ENCODE peak calls at places on chromosomes 13 and 19, in five cellular contexts. K, E, W, I and F are unnamed samples. For H3K9me2 and H3K4me1, the result is how much of the 10 kb centered on the place peaks cover.

GRCh38 chr13:24165746-24166145 is 5.2 kb downstream of the SPATA13 start:
- DNase-seq in K (peak), E (no peak), W (no peak), I (no peak), F (no peak)

GRCh38 chr13:70905035-70905434 is 796.8 kb upstream of the KLHL1 start:
- DNase-seq in K (no peak), E (no peak), W (no peak), I (no peak), F (no peak)

GRCh38 chr19:56866563-56866962 is 26.0 kb upstream of the PEG3 start:
- DNase-seq in K (no peak), E (no peak), W (no peak), I (no peak), F (no peak)

GRCh38 chr19:39506944-39507714 is 7.8 kb upstream of the SELENOV start:
- DNase-seq in K (peak), E (peak), W (no peak), I (peak), F (no peak)

GRCh38 chr13:74243637-74244526 is 109.7 kb upstream of the KLF12 start:
- DNase-seq in K (peak), E (no peak), W (no peak), I (no peak), F (no peak)

GRCh38 chr19:47102561-47103135 is 10.9 kb downstream of the ZC3H4 start:
- DNase-seq in K (peak), E (no peak), W (no peak), I (no peak), F (no peak)

GRCh38 chr19:12098040-12098439 is 33.5 kb downstream of the ZNF844 start:
- DNase-seq in K (no peak), E (no peak), W (no peak), I (no peak), F (no peak)

GRCh38 chr13:69553976-69554375 is 553.6 kb upstream of the ATXN8OS start:
- DNase-seq in K (no peak), E (no peak), W (no peak), I (no peak), F (no peak)

GRCh38 chr13:27921421-27921960 is 1.7 kb downstream of the PDX1 start:
- DNase-seq in K (no peak), E (no peak), W (no peak), I (no peak), F (no peak)

GRCh38 chr19:15142313-15142712 is 35.1 kb downstream of the SYDE1 start:
- DNase-seq in K (no peak), E (no peak), W (no peak), I (no peak), F (no peak)

GRCh38 chr13:84812789-84813188 is 930.5 kb upstream of the SLITRK1 start:
- DNase-seq in K (no peak), E (no peak), W (no peak), I (no peak), F (no peak)

GRCh38 chr13:91701975-91702374 is 303.6 kb downstream of the GPC5 start:
- DNase-seq in K (no peak), E (no peak), W (no peak), I (no peak), F (no peak)

GRCh38 chr13:76473552-76474134 is 412.6 kb downstream of the KCTD12 start:
- DNase-seq in K (peak), E (peak), W (peak), I (peak), F (peak)

GRCh38 chr13:108915634-108916497 is 286.5 kb downstream of the MYO16 start:
- DNase-seq in K (peak), E (peak), W (peak), I (peak), F (peak)

GRCh38 chr19:55377356-55378131 is 918 bp downstream of the TMEM190 start:
- DNase-seq in K (peak), E (no peak), W (no peak), I (no peak), F (no peak)

GRCh38 chr19:12938536-12939291 is at the start of gene CALR:
- DNase-seq in K (peak), E (no peak), W (no peak), I (peak), F (peak)

GRCh38 chr13:78160793-78161192 is 242.2 kb upstream of the EDNRB start:
- DNase-seq in K (peak), E (no peak), W (no peak), I (no peak), F (peak)

GRCh38 chr13:88144580-88144979 is 473.4 kb downstream of the SLITRK5 start:
- DNase-seq in K (no peak), E (no peak), W (no peak), I (no peak), F (no peak)

DNA sequence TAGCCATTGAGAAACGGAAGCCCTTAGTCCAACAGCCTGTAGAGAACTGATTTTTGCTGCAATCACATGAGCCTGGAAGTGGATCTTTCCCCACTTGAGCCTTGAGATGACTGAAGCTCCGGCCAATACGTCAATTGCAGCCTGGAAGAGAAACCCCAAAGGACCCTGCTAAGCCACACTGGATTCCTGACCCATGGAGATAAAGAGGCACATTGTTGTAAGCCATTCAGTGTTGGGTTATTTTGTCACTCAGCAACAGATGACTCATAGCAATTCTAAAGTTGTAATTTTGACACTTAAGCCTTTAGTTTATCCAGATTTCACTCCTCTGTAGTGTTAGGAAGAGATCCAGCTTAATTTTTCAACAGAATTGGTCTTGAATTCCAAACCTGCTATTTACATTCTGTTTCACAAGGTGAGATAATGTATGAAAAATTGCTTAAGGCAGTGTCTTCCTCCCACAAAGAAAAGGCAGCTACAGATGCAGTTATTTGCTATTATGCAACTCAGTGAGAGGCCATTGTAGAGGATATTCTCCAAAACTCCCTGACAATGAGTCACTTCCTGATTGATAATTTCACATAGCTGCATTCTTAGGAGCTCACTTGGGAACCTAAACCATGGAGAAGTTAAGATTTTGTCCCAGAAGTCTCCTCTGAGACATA is 59.4 kb upstream of the TSHZ3 start:
- DNase-seq in K (peak), E (no peak), W (no peak), I (peak), F (no peak)
- H3K9me2 ChIP-seq in K (under half), E (under half), W (under half), I (under half), F (under half)

GRCh38 chr13:114047358-114047881 is 73.5 kb upstream of the C13orf46 start:
- DNase-seq in K (no peak), E (no peak), W (no peak), I (no peak), F (peak)

GRCh38 chr13:114048463-114048862 is 74.6 kb upstream of the C13orf46 start:
- DNase-seq in K (no peak), E (no peak), W (no peak), I (no peak), F (no peak)

GRCh38 chr13:114050536-114051450 is 76.9 kb upstream of the C13orf46 start:
- DNase-seq in K (no peak), E (no peak), W (no peak), I (no peak), F (no peak)

GRCh38 chr13:114049626-114050101 is 75.8 kb upstream of the C13orf46 start:
- DNase-seq in K (no peak), E (no peak), W (no peak), I (no peak), F (no peak)

DNA sequence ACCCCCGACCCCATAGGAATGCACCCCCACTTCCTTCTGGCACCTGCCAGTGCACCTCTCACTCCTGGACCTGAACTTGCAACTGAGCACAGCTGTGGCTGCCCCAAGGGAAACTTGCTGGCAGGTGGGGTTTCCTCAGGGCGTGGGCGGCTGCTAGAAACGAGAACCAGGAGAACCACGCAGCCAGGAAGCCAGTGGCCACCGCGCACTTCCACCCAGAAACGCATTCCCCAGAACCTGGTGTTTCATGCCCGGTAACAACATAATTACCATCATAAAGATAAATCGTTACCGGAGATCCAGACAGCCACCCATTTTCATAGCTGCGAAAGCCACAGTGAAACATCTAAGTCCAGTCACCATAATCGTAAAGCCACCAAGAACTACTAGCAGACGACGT is 75.2 kb upstream of the C13orf46 start:
- DNase-seq in K (no peak), E (no peak), W (no peak), I (no peak), F (peak)
- H3K4me1 ChIP-seq in K (under half), E (under half), W (under half), I (under half), F (under half)

GRCh38 chr13:57825066-57825465 is 193.5 kb downstream of the PCDH17 start:
- DNase-seq in K (no peak), E (no peak), W (no peak), I (no peak), F (no peak)
- H3K9me2 ChIP-seq in K (under half), E (under half), W (under half), I (under half), F (under half)

GRCh38 chr13:40119852-40120251 is 464.4 kb downstream of the COG6 start:
- DNase-seq in K (no peak), E (no peak), W (no peak), I (no peak), F (no peak)
- H3K4me1 ChIP-seq in K (under half), E (under half), W (under half), I (under half), F (under half)

DNA sequence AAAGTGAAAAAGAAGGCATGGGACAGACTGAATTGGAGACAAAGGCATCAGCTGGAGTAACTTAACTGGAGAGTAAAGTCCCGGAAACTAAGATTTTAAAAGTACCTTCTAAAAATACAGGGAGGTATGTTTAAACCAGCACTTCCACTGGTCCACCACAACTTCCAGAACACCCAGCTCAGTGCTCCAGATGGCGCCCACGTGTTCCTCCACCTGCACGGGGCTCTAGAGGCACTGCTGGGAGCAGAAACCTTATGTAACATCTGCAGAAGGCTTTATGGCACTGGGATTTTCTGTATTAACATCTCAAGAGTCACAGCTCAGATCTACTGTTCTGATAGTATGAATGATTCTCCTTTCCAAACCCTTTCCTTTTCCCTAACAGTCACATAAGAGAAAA is 252.1 kb downstream of the DCLK1 start:
- DNase-seq in K (no peak), E (no peak), W (no peak), I (no peak), F (peak)
- H3K9me2 ChIP-seq in K (under half), E (under half), W (under half), I (under half), F (under half)

GRCh38 chr13:40376296-40376849 is 290.1 kb downstream of the FOXO1 start:
- DNase-seq in K (no peak), E (no peak), W (no peak), I (no peak), F (no peak)
- H3K4me1 ChIP-seq in K (under half), E (under half), W (under half), I (under half), F (under half)

DNA sequence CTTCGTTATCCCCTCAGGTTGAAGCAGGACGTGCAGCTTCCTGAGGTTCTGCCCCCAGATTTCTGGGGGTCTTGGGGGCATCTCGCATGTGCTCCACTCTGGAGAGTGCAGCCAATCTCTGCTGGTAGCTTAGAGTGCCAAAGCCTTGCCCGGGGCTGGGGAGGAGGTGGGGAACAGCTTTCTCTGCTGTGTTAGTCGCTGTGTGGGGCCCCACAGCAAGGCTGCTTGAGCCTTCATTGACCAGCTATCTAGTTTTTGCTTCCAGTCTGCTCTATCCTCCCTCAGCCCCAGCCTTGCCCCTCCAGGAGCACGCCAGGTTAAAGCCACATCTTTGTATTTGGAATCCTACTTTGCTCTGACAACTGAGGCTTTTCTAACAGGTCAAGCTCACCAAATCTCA is 32.0 kb upstream of the MEDAG start:
- DNase-seq in K (no peak), E (no peak), W (no peak), I (no peak), F (no peak)
- H3K9me2 ChIP-seq in K (under half), E (under half), W (under half), I (under half), F (under half)

GRCh38 chr13:30696278-30697176 is 38.8 kb upstream of the ALOX5AP start:
- DNase-seq in K (peak), E (no peak), W (no peak), I (no peak), F (peak)
- H3K4me1 ChIP-seq in K (under half), E (under half), W (under half), I (under half), F (under half)

DNA sequence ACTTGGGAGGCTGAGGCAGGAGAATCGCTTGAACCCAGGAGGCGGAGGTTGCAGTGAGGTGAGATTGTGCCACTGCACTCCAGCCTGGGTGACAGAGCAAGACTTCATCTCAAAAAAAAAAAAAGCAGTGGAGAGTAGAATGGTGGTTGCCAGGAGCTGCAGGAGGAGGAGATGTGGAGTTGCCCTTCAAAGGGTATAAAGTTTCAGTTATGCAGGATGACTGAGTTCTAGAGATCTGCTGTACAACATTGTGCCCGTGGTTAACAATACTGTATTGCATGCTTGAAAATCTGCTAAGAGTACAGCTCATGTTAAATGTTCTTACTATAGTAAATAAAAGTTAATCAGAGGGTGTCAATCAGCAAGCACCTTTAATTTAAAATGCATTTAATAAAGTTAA is 28.4 kb upstream of the LATS2 start:
- DNase-seq in K (no peak), E (no peak), W (no peak), I (no peak), F (no peak)
- H3K9me2 ChIP-seq in K (under half), E (under half), W (under half), I (under half), F (under half)